ENCODE peak calls at places on chromosomes 3 and 15, in four cellular contexts. M is Karpas-422; U is activated CD4-positive, CD25-positive, alpha-beta regulatory T cell treated with anti-CD3 and anti-CD28 coated beads, Interleukin-2, amount 50 U/mL, for 72 hours; C is EH. A is an unnamed sample.

GRCh38 chr15:31326729-31327673 is at the start of gene KLF13:
- DNase-seq in U (no peak), C (no peak), M (peak; percentile 86), A (no peak)

GRCh38 chr3:126927405-126927750 is 55.5 kb upstream of the PLXNA1 start:
- DNase-seq in C (peak; percentile 61), M (no peak), U (no peak), A (no peak)

GRCh38 chr3:29280675-29281264 is at the start of gene RBMS3:
- DNase-seq in M (no peak), U (peak; percentile 33), C (peak; percentile 97), A (peak; percentile 61)

GRCh38 chr15:27222479-27222878 is 251.5 kb downstream of the GABRG3 start:
- DNase-seq in C (no peak), U (no peak), M (no peak), A (no peak)

GRCh38 chr15:91897585-91898372 is 44.3 kb downstream of the SLCO3A1 start:
- DNase-seq in M (no peak), C (no peak), U (no peak), A (no peak)

GRCh38 chr3:111762535-111762934 is 96.5 kb upstream of the PHLDB2 start:
- DNase-seq in C (no peak), U (no peak), M (peak; percentile 59), A (no peak)

GRCh38 chr15:44537728-44538240 is 837 bp downstream of the EIF3J start:
- DNase-seq in M (peak; percentile 47), U (no peak), C (peak; percentile 61), A (peak; percentile 27)

GRCh38 chr3:106428565-106428994 is 559.8 kb upstream of the CBLB start:
- DNase-seq in C (peak; percentile 99), M (no peak), U (no peak), A (no peak)

GRCh38 chr3:141845407-141846049 is 30.9 kb upstream of the ATP1B3 start:
- DNase-seq in M (peak; percentile 59), U (no peak), C (no peak), A (peak; percentile 4)

GRCh38 chr3:54321515-54321914 is 199.2 kb downstream of the CACNA2D3 start:
- DNase-seq in M (no peak), U (no peak), C (no peak), A (no peak)

GRCh38 chr15:79769081-79769481 is 127.7 kb downstream of the MTHFS start:
- DNase-seq in C (peak; percentile 12), U (no peak), M (peak; percentile 75), A (peak; percentile 21)

GRCh38 chr3:59769132-59769531 is 719.3 kb upstream of the CFAP20DC start:
- DNase-seq in C (no peak), U (no peak), M (no peak), A (no peak)

GRCh38 chr15:45539680-45540079 is 17.1 kb upstream of the SLC30A4 start:
- DNase-seq in U (no peak), M (no peak), C (no peak), A (no peak)

GRCh38 chr3:167602041-167602440 is 51.7 kb downstream of the WDR49 start:
- DNase-seq in U (no peak), M (no peak), C (no peak), A (no peak)

GRCh38 chr3:51514210-51514609 is 14.4 kb upstream of the DCAF1 start:
- DNase-seq in M (no peak), C (no peak), U (no peak), A (no peak)

GRCh38 chr15:83913034-83913632 is 259.2 kb downstream of the ADAMTSL3 start:
- DNase-seq in U (no peak), C (no peak), M (no peak), A (no peak)

GRCh38 chr3:126679831-126680677 is 24.0 kb upstream of the CHCHD6 start:
- DNase-seq in M (no peak), C (peak; percentile 44), U (no peak), A (no peak)

GRCh38 chr3:18641916-18642315 is 216.8 kb upstream of the SATB1 start:
- DNase-seq in M (no peak), C (no peak), U (no peak), A (no peak)

GRCh38 chr15:44394062-44394461 is 33.4 kb upstream of the CTDSPL2 start:
- DNase-seq in M (no peak), U (no peak), C (peak; percentile 6), A (no peak)

A was measured in OCI-LY7.